ENCODE peak calls at places on chromosome 18, in ten cellular contexts. H is heart right ventricle, K is psoas muscle, F is astrocyte, R is breast epithelium, D is A673, M is sigmoid colon, X is tibial artery, N is OCI-LY7, Q is tibial nerve. U is an unnamed sample.

GRCh38 chr18:36756262-36756661 is 72.5 kb downstream of the TPGS2 start:
- DNase-seq in R (no peak), K (no peak), F (peak; percentile 48), H (no peak), M (no peak), D (no peak), Q (no peak), X (no peak), N (no peak), U (peak; percentile 67)

GRCh38 chr18:44588466-44588865 is 92.2 kb upstream of the SETBP1 start:
- DNase-seq in R (no peak), Q (no peak), K (no peak), H (no peak), N (no peak), D (no peak), X (no peak), F (no peak), M (no peak), U (no peak)

GRCh38 chr18:13233746-13234527 is 15.4 kb downstream of the LDLRAD4 start:
- DNase-seq in F (no peak), R (no peak), M (no peak), X (peak; percentile 17), H (no peak), K (no peak), D (no peak), N (no peak), Q (no peak), U (no peak)

GRCh38 chr18:1965541-1965940 is 605.8 kb downstream of the METTL4 start:
- DNase-seq in X (no peak), R (no peak), K (no peak), D (no peak), Q (no peak), F (no peak), H (no peak), N (no peak), M (no peak), U (no peak)

GRCh38 chr18:8188196-8188595 is 421.0 kb upstream of the RAB12 start:
- DNase-seq in H (no peak), X (no peak), F (peak; percentile 77), K (no peak), R (no peak), M (no peak), Q (no peak), N (no peak), D (no peak), U (peak; percentile 18)

GRCh38 chr18:58355243-58355642 is 273.6 kb downstream of the ALPK2 start:
- DNase-seq in M (no peak), K (no peak), R (no peak), F (peak; percentile 60), Q (no peak), H (no peak), X (no peak), N (no peak), D (no peak), U (no peak)

GRCh38 chr18:3499498-3499897 is 49.5 kb downstream of the TGIF1 start:
- DNase-seq in F (no peak), H (no peak), D (no peak), Q (no peak), X (no peak), K (no peak), M (no peak), N (no peak), R (no peak), U (no peak)

GRCh38 chr18:29439398-29439797 is 1262.5 kb upstream of the CDH2 start:
- DNase-seq in N (no peak), X (no peak), D (no peak), K (no peak), F (no peak), H (no peak), R (no peak), Q (no peak), M (no peak), U (no peak)

GRCh38 chr18:35051978-35052377 is 10.8 kb downstream of the MAPRE2 start:
- DNase-seq in R (no peak), M (no peak), D (no peak), X (no peak), H (no peak), K (no peak), N (no peak), F (peak; percentile 16), Q (no peak), U (no peak)

GRCh38 chr18:35047697-35048292 is 6.6 kb downstream of the MAPRE2 start:
- DNase-seq in Q (no peak), F (no peak), M (no peak), R (no peak), N (no peak), D (no peak), X (no peak), K (no peak), H (no peak), U (no peak)

GRCh38 chr18:35050638-35051287 is 9.6 kb downstream of the MAPRE2 start:
- DNase-seq in Q (no peak), R (no peak), D (no peak), F (no peak), N (no peak), X (no peak), H (no peak), K (no peak), M (no peak), U (no peak)

GRCh38 chr18:35049111-35050003 is 8.1 kb downstream of the MAPRE2 start:
- DNase-seq in F (no peak), X (no peak), K (no peak), M (no peak), H (no peak), N (peak; percentile 17), Q (no peak), R (no peak), D (no peak), U (peak; percentile 28)

GRCh38 chr18:35050004-35050623 is 8.9 kb downstream of the MAPRE2 start:
- DNase-seq in R (no peak), K (no peak), H (no peak), M (no peak), F (no peak), N (no peak), X (no peak), Q (no peak), D (no peak), U (peak; percentile 29)
- H3K4me3 ChIP-seq in R (no peak overlapping the region), K (no peak overlapping the region), H (no peak overlapping the region), M (peak overlapping the region; percentile 13), F (no peak overlapping the region), N (peak overlapping the region; percentile 61), X (no peak overlapping the region), Q (no peak overlapping the region), D (no peak overlapping the region), U (no peak overlapping the region)

GRCh38 chr18:62588217-62588616 is 65.4 kb downstream of the ZCCHC2 start:
- DNase-seq in M (no peak), Q (no peak), F (no peak), R (no peak), D (no peak), X (no peak), K (no peak), N (no peak), H (no peak), U (no peak)

GRCh38 chr18:62586148-62586774 is 63.4 kb downstream of the ZCCHC2 start:
- DNase-seq in M (peak; percentile 78), N (peak; percentile 45), Q (peak; percentile 44), R (peak; percentile 41), X (peak; percentile 52), D (peak; percentile 73), K (peak; percentile 73), H (peak; percentile 84), F (peak; percentile 43), U (peak; percentile 45)

GRCh38 chr18:62585274-62586147 is 62.7 kb downstream of the ZCCHC2 start:
- DNase-seq in M (no peak), Q (no peak), R (no peak), F (no peak), N (no peak), H (no peak), K (no peak), X (no peak), D (no peak), U (no peak)

GRCh38 chr18:62587689-62588088 is 64.9 kb downstream of the ZCCHC2 start:
- DNase-seq in R (no peak), D (no peak), M (no peak), Q (no peak), H (no peak), N (no peak), K (no peak), F (no peak), X (no peak), U (no peak)

GRCh38 chr18:62586781-62587487 is 64.1 kb downstream of the ZCCHC2 start:
- DNase-seq in H (no peak), F (no peak), Q (no peak), D (no peak), R (no peak), K (no peak), X (no peak), M (no peak), N (no peak), U (no peak)
- TF ChIP-seq CTCF in H (no peak), F (no peak), Q (no peak), D (no peak), R (no peak), K (no peak), X (no peak), M (no peak), N (no peak), U (no peak)

DNA sequence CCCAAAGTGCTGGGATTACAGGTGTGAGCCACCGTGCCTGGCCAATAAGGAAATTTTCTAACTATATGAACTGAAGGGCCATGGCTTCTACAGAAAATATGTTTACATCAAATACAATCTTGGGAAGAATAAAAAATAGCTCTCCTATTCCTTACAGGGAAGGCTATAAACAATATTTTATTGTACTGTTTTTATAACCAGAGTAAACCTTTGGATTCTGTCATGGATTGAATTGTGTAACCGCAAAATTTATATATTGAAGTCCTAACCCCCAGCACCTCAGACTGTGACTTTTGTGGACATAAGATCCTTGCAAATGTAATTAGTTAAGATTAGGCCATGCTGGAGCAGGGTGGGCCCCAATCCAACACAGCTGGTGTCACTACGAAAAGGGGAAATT is 8.3 kb downstream of the HSBP1L1 start:
- DNase-seq in M (no peak), R (no peak), K (no peak), F (no peak), H (no peak), D (no peak), Q (no peak), X (no peak), N (no peak), U (no peak)
- H3K36me3 ChIP-seq in M (peaks cover 15% of the 10 kb centered on the region), R (peaks cover 4% of the 10 kb centered on the region), K (peaks cover 78% of the 10 kb centered on the region), F (peaks cover 19% of the 10 kb centered on the region), H (peaks cover 84% of the 10 kb centered on the region), D (peaks cover 34% of the 10 kb centered on the region), Q (peaks cover 9% of the 10 kb centered on the region), X (peaks cover 20% of the 10 kb centered on the region), N (peaks cover 65% of the 10 kb centered on the region), U (peaks cover 11% of the 10 kb centered on the region)

GRCh38 chr18:7111134-7111533 is 6.5 kb downstream of the LAMA1 start:
- DNase-seq in X (no peak), R (no peak), F (no peak), Q (no peak), M (no peak), N (no peak), H (no peak), K (no peak), D (no peak), U (no peak)

GRCh38 chr18:7117390-7118355 is at the start of gene LAMA1:
- DNase-seq in K (peak; percentile 29), D (no peak), X (no peak), M (no peak), R (no peak), H (no peak), N (no peak), Q (no peak), F (no peak), U (no peak)

GRCh38 chr18:7116001-7116831 is 1.4 kb downstream of the LAMA1 start:
- DNase-seq in R (no peak), F (peak; percentile 26), H (no peak), K (no peak), D (no peak), M (no peak), X (no peak), Q (no peak), N (no peak), U (no peak)

GRCh38 chr18:7122376-7122775 is 4.8 kb upstream of the LAMA1 start:
- DNase-seq in D (no peak), N (no peak), X (no peak), R (no peak), K (no peak), M (no peak), H (no peak), F (no peak), Q (no peak), U (no peak)

DNA sequence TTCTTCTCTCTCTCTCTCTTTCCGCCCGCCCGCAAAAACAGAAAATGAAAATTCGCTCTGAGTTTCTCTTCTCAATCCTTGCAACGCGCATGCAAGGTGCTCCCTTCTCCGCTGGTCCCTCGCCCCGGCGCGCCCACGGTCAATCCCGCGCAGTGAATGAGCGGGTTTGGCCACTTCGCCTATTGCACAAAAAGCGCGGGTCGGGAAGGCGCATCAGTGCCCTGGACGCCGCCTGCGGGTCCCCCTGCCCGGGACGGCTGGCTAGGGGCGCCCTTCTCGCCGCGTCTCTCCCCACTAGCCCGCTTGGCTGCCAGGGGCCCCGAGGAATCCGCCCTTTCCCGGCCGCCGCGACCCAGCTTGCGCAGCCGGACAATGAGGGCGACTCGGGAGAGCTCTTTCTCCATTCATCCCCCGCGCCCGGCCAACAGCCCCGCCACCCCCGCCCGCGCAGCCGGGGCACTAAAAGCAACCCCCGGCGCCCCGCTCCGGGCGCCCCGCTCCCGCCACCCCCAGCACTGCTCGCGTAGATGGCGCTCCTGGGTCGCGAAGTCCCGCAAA is 686 bp downstream of the LAMA1 start:
- DNase-seq in Q (no peak), K (peak; percentile 17), D (no peak), M (no peak), R (no peak), N (no peak), F (no peak), X (no peak), H (no peak), U (no peak)
- H3K4me3 ChIP-seq in Q (peak overlapping the region; percentile 17), K (peak overlapping the region; percentile 66), D (no peak overlapping the region), M (peak overlapping the region; percentile 54), R (peak overlapping the region; percentile 39), N (no peak overlapping the region), F (peak overlapping the region; percentile 63), X (peak overlapping the region; percentile 42), H (peak overlapping the region; percentile 49), U (peak overlapping the region; percentile 17)